ENCODE peak calls at places on chromosomes 2 and 18, in nine cellular contexts. One of them, this sample, is unnamed.

GRCh38 chr2:201357216-201357615 is at the start of gene FLACC1:
- DNase-seq in tibial nerve: no peak
- DNase-seq in SK-N-SH: peak; percentile 22
- DNase-seq in stomach: no peak
- DNase-seq in upper lobe of left lung: no peak
- DNase-seq in sigmoid colon: no peak
- DNase-seq in HepG2: peak; percentile 56
- DNase-seq in A549: peak; percentile 57
- DNase-seq in suprapubic skin: no peak
- DNase-seq in this sample: no peak

GRCh38 chr18:69399253-69399652 is 1.4 kb upstream of the DOK6 start:
- DNase-seq in tibial nerve: no peak
- DNase-seq in sigmoid colon: no peak
- DNase-seq in A549: no peak
- DNase-seq in HepG2: no peak
- DNase-seq in suprapubic skin: no peak
- DNase-seq in SK-N-SH: no peak
- DNase-seq in upper lobe of left lung: no peak
- DNase-seq in stomach: no peak
- DNase-seq in this sample: no peak

GRCh38 chr2:26246818-26247217 is 2.1 kb downstream of the HADHB start:
- DNase-seq in SK-N-SH: no peak
- DNase-seq in sigmoid colon: no peak
- DNase-seq in tibial nerve: no peak
- DNase-seq in HepG2: no peak
- DNase-seq in stomach: no peak
- DNase-seq in suprapubic skin: no peak
- DNase-seq in upper lobe of left lung: peak; percentile 61
- DNase-seq in A549: peak; percentile 28
- DNase-seq in this sample: no peak

GRCh38 chr2:215693269-215693998 is 257.6 kb upstream of the FN1 start:
- DNase-seq in upper lobe of left lung: no peak
- DNase-seq in SK-N-SH: no peak
- DNase-seq in A549: peak; percentile 45
- DNase-seq in tibial nerve: no peak
- DNase-seq in sigmoid colon: no peak
- DNase-seq in HepG2: peak; percentile 93
- DNase-seq in stomach: no peak
- DNase-seq in suprapubic skin: no peak
- DNase-seq in this sample: peak; percentile 46

GRCh38 chr2:236575501-236575900 is 5.9 kb downstream of the ACKR3 start:
- DNase-seq in sigmoid colon: peak; percentile 54
- DNase-seq in A549: no peak
- DNase-seq in upper lobe of left lung: no peak
- DNase-seq in stomach: no peak
- DNase-seq in suprapubic skin: no peak
- DNase-seq in HepG2: no peak
- DNase-seq in tibial nerve: no peak
- DNase-seq in SK-N-SH: no peak
- DNase-seq in this sample: no peak

GRCh38 chr2:123958011-123958410 is 67.1 kb upstream of the CNTNAP5 start:
- DNase-seq in A549: no peak
- DNase-seq in HepG2: no peak
- DNase-seq in suprapubic skin: no peak
- DNase-seq in upper lobe of left lung: no peak
- DNase-seq in tibial nerve: no peak
- DNase-seq in SK-N-SH: no peak
- DNase-seq in stomach: no peak
- DNase-seq in sigmoid colon: no peak
- DNase-seq in this sample: no peak

GRCh38 chr18:36511791-36512352 is 214.4 kb downstream of the FHOD3 start:
- DNase-seq in suprapubic skin: no peak
- DNase-seq in upper lobe of left lung: no peak
- DNase-seq in A549: no peak
- DNase-seq in stomach: no peak
- DNase-seq in SK-N-SH: peak; percentile 27
- DNase-seq in tibial nerve: no peak
- DNase-seq in sigmoid colon: no peak
- DNase-seq in HepG2: no peak
- DNase-seq in this sample: no peak

GRCh38 chr2:94986392-94986963 is 39.0 kb upstream of the MAL start:
- DNase-seq in tibial nerve: peak; percentile 43
- DNase-seq in sigmoid colon: no peak
- DNase-seq in A549: peak; percentile 71
- DNase-seq in stomach: peak; percentile 70
- DNase-seq in suprapubic skin: no peak
- DNase-seq in SK-N-SH: peak; percentile 63
- DNase-seq in HepG2: peak; percentile 62
- DNase-seq in upper lobe of left lung: no peak
- DNase-seq in this sample: no peak

GRCh38 chr2:175251425-175252041 is 70.0 kb upstream of the ATP5MC3 start:
- DNase-seq in tibial nerve: peak; percentile 6
- DNase-seq in stomach: no peak
- DNase-seq in SK-N-SH: peak; percentile 40
- DNase-seq in upper lobe of left lung: no peak
- DNase-seq in A549: peak; percentile 46
- DNase-seq in sigmoid colon: no peak
- DNase-seq in suprapubic skin: no peak
- DNase-seq in HepG2: peak; percentile 36
- DNase-seq in this sample: no peak

GRCh38 chr2:201665420-201666158 is 22.3 kb upstream of the TMEM237 start:
- DNase-seq in HepG2: no peak
- DNase-seq in A549: no peak
- DNase-seq in upper lobe of left lung: no peak
- DNase-seq in tibial nerve: no peak
- DNase-seq in SK-N-SH: no peak
- DNase-seq in stomach: no peak
- DNase-seq in suprapubic skin: no peak
- DNase-seq in sigmoid colon: no peak
- DNase-seq in this sample: no peak

GRCh38 chr18:76823574-76823973 is 1.2 kb downstream of the ZNF236 start:
- DNase-seq in HepG2: no peak
- DNase-seq in SK-N-SH: peak; percentile 44
- DNase-seq in sigmoid colon: peak; percentile 65
- DNase-seq in suprapubic skin: no peak
- DNase-seq in upper lobe of left lung: peak; percentile 87
- DNase-seq in stomach: no peak
- DNase-seq in A549: peak; percentile 50
- DNase-seq in tibial nerve: no peak
- DNase-seq in this sample: peak; percentile 58

GRCh38 chr2:103669579-103669978 is 907.7 kb downstream of the TMEM182 start:
- DNase-seq in upper lobe of left lung: no peak
- DNase-seq in sigmoid colon: no peak
- DNase-seq in SK-N-SH: no peak
- DNase-seq in HepG2: no peak
- DNase-seq in A549: no peak
- DNase-seq in tibial nerve: no peak
- DNase-seq in suprapubic skin: no peak
- DNase-seq in stomach: no peak
- DNase-seq in this sample: no peak

GRCh38 chr2:171081649-171082111 is 79.0 kb downstream of the TLK1 start:
- DNase-seq in HepG2: no peak
- DNase-seq in SK-N-SH: no peak
- DNase-seq in sigmoid colon: no peak
- DNase-seq in stomach: no peak
- DNase-seq in tibial nerve: no peak
- DNase-seq in upper lobe of left lung: no peak
- DNase-seq in A549: no peak
- DNase-seq in suprapubic skin: no peak
- DNase-seq in this sample: no peak

GRCh38 chr2:28627722-28628480 is 123.7 kb upstream of the PPP1CB start:
- DNase-seq in sigmoid colon: peak; percentile 80
- DNase-seq in A549: no peak
- DNase-seq in stomach: no peak
- DNase-seq in SK-N-SH: no peak
- DNase-seq in HepG2: no peak
- DNase-seq in tibial nerve: no peak
- DNase-seq in suprapubic skin: no peak
- DNase-seq in upper lobe of left lung: no peak
- DNase-seq in this sample: peak; percentile 57

DNA sequence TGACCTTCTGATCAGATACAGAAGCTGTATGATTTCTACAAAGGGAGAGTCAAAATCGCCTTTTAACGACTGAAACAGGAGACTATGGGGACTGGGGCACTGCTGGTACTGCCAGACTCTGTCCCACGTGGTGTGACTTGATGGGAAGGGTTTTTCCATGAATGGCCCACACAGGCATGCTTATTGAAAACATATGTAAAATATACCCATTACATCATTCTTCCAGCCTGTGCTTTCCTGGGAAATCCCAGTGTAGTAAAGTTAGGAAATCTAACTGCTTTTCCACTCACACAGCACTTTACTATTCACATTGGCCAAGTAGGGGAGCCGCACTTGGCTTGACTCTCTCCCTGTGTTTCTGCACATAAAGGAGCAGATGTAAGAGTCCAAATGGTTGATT is 77.1 kb upstream of the NPAS2 start:
- DNase-seq in sigmoid colon: no peak
- DNase-seq in suprapubic skin: no peak
- DNase-seq in upper lobe of left lung: no peak
- DNase-seq in tibial nerve: no peak
- DNase-seq in HepG2: peak; percentile 27
- DNase-seq in stomach: no peak
- DNase-seq in A549: peak; percentile 24
- DNase-seq in SK-N-SH: peak; percentile 13
- DNase-seq in this sample: no peak
- TF ChIP-seq EP300 in sigmoid colon: no peak
- TF ChIP-seq EP300 in suprapubic skin: no peak
- TF ChIP-seq EP300 in upper lobe of left lung: no peak
- TF ChIP-seq EP300 in tibial nerve: no peak
- TF ChIP-seq EP300 in HepG2: no peak
- TF ChIP-seq EP300 in stomach: no peak
- TF ChIP-seq EP300 in A549: no peak
- TF ChIP-seq EP300 in SK-N-SH: no peak
- TF ChIP-seq EP300 in this sample: no peak

GRCh38 chr2:177245010-177245422 is 19.5 kb downstream of the NFE2L2 start:
- DNase-seq in HepG2: no peak
- DNase-seq in SK-N-SH: no peak
- DNase-seq in A549: peak; percentile 78
- DNase-seq in tibial nerve: no peak
- DNase-seq in suprapubic skin: no peak
- DNase-seq in sigmoid colon: no peak
- DNase-seq in stomach: no peak
- DNase-seq in upper lobe of left lung: no peak
- DNase-seq in this sample: no peak
- H3K4me3 ChIP-seq in HepG2: no peak overlapping the region
- H3K4me3 ChIP-seq in SK-N-SH: no peak overlapping the region
- H3K4me3 ChIP-seq in A549: no peak overlapping the region
- H3K4me3 ChIP-seq in tibial nerve: no peak overlapping the region
- H3K4me3 ChIP-seq in suprapubic skin: no peak overlapping the region
- H3K4me3 ChIP-seq in sigmoid colon: no peak overlapping the region
- H3K4me3 ChIP-seq in stomach: no peak overlapping the region
- H3K4me3 ChIP-seq in upper lobe of left lung: no peak overlapping the region
- H3K4me3 ChIP-seq in this sample: no peak overlapping the region

GRCh38 chr2:99171377-99172140 is 9.3 kb downstream of the MITD1 start:
- DNase-seq in A549: no peak
- DNase-seq in HepG2: no peak
- DNase-seq in tibial nerve: no peak
- DNase-seq in sigmoid colon: no peak
- DNase-seq in stomach: no peak
- DNase-seq in suprapubic skin: no peak
- DNase-seq in SK-N-SH: no peak
- DNase-seq in upper lobe of left lung: no peak
- DNase-seq in this sample: no peak

GRCh38 chr2:99166218-99166617 is 11.5 kb downstream of the LIPT1 start:
- DNase-seq in A549: no peak
- DNase-seq in tibial nerve: no peak
- DNase-seq in upper lobe of left lung: no peak
- DNase-seq in sigmoid colon: no peak
- DNase-seq in suprapubic skin: no peak
- DNase-seq in SK-N-SH: no peak
- DNase-seq in HepG2: no peak
- DNase-seq in stomach: no peak
- DNase-seq in this sample: no peak

DNA sequence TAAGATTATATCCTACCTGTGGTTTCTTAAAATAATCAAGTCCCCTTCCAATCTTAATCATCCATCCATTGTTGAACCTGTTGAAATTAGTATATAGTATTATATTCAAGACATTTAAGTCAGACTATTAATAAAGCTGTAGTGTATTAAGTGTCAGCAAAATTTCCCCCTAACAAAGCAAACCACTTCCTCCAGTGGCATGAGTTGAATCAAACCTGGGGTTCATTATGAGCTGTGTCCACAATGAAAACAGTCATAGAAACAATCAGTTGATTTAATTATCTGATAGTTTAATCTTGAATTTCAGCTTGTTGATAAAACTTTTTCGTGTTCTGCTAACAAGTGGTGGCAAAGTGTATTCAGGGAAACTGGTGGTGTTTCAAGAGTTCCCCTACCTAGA is 11.3 kb downstream of the MITD1 start:
- DNase-seq in HepG2: no peak
- DNase-seq in sigmoid colon: no peak
- DNase-seq in upper lobe of left lung: no peak
- DNase-seq in A549: no peak
- DNase-seq in tibial nerve: no peak
- DNase-seq in stomach: no peak
- DNase-seq in SK-N-SH: no peak
- DNase-seq in suprapubic skin: no peak
- DNase-seq in this sample: no peak
- TF ChIP-seq EP300 in HepG2: no peak
- TF ChIP-seq EP300 in sigmoid colon: no peak
- TF ChIP-seq EP300 in upper lobe of left lung: no peak
- TF ChIP-seq EP300 in A549: no peak
- TF ChIP-seq EP300 in tibial nerve: no peak
- TF ChIP-seq EP300 in stomach: no peak
- TF ChIP-seq EP300 in SK-N-SH: no peak
- TF ChIP-seq EP300 in suprapubic skin: no peak
- TF ChIP-seq EP300 in this sample: no peak

GRCh38 chr2:127884436-127884835 is 1.3 kb downstream of the AMMECR1L start:
- DNase-seq in SK-N-SH: no peak
- DNase-seq in upper lobe of left lung: no peak
- DNase-seq in tibial nerve: no peak
- DNase-seq in A549: no peak
- DNase-seq in stomach: no peak
- DNase-seq in HepG2: no peak
- DNase-seq in sigmoid colon: no peak
- DNase-seq in suprapubic skin: no peak
- DNase-seq in this sample: no peak

GRCh38 chr2:127888772-127889171 is 3.0 kb upstream of the AMMECR1L start:
- DNase-seq in A549: no peak
- DNase-seq in HepG2: no peak
- DNase-seq in suprapubic skin: no peak
- DNase-seq in stomach: no peak
- DNase-seq in upper lobe of left lung: no peak
- DNase-seq in tibial nerve: no peak
- DNase-seq in sigmoid colon: no peak
- DNase-seq in SK-N-SH: no peak
- DNase-seq in this sample: no peak

GRCh38 chr2:127893033-127893432 is 7.3 kb upstream of the AMMECR1L start:
- DNase-seq in stomach: no peak
- DNase-seq in SK-N-SH: no peak
- DNase-seq in tibial nerve: no peak
- DNase-seq in HepG2: no peak
- DNase-seq in A549: no peak
- DNase-seq in suprapubic skin: no peak
- DNase-seq in sigmoid colon: no peak
- DNase-seq in upper lobe of left lung: no peak
- DNase-seq in this sample: no peak

GRCh38 chr2:127891806-127892205 is 6.0 kb upstream of the AMMECR1L start:
- DNase-seq in sigmoid colon: no peak
- DNase-seq in HepG2: no peak
- DNase-seq in upper lobe of left lung: no peak
- DNase-seq in A549: no peak
- DNase-seq in suprapubic skin: no peak
- DNase-seq in tibial nerve: no peak
- DNase-seq in stomach: no peak
- DNase-seq in SK-N-SH: no peak
- DNase-seq in this sample: peak; percentile 48

GRCh38 chr2:127887452-127888219 is 1.9 kb upstream of the AMMECR1L start:
- DNase-seq in HepG2: no peak
- DNase-seq in SK-N-SH: no peak
- DNase-seq in A549: no peak
- DNase-seq in suprapubic skin: no peak
- DNase-seq in upper lobe of left lung: no peak
- DNase-seq in tibial nerve: no peak
- DNase-seq in sigmoid colon: no peak
- DNase-seq in stomach: no peak
- DNase-seq in this sample: peak; percentile 29
- H3K4me3 ChIP-seq in HepG2: peak overlapping the region; percentile 48
- H3K4me3 ChIP-seq in SK-N-SH: peak overlapping the region; percentile 50
- H3K4me3 ChIP-seq in A549: peak overlapping the region; percentile 72
- H3K4me3 ChIP-seq in suprapubic skin: peak overlapping the region; percentile 67
- H3K4me3 ChIP-seq in upper lobe of left lung: no peak overlapping the region
- H3K4me3 ChIP-seq in tibial nerve: peak overlapping the region; percentile 70
- H3K4me3 ChIP-seq in sigmoid colon: peak overlapping the region; percentile 63
- H3K4me3 ChIP-seq in stomach: no peak overlapping the region
- H3K4me3 ChIP-seq in this sample: peak overlapping the region; percentile 65

This sample was measured in ovary.